ENCODE peak calls at places on chromosomes 7 and 10, in eight cellular contexts. V, A, Z, X, M, E, O and B are unnamed samples.

GRCh38 chr10:103445767-103446567 is 6.2 kb downstream of the CALHM2 start:
- DNase-seq in V (peak; percentile 31), A (peak; percentile 89), Z (peak; percentile 46), X (no peak), M (peak; percentile 52), E (peak; percentile 43), O (no peak), B (peak; percentile 93)

GRCh38 chr7:37982423-37982822 is 62.0 kb downstream of the EPDR1 start:
- DNase-seq in V (no peak), A (peak; percentile 36), Z (no peak), X (no peak), M (no peak), E (no peak), O (no peak), B (no peak)

GRCh38 chr7:101996131-101996691 is 178.8 kb downstream of the CUX1 start:
- DNase-seq in V (no peak), A (no peak), Z (no peak), X (no peak), M (no peak), E (no peak), O (no peak), B (no peak)

GRCh38 chr7:33986951-33987948 is 81.9 kb downstream of the BMPER start:
- DNase-seq in V (no peak), A (peak; percentile 39), Z (no peak), X (no peak), M (peak; percentile 100), E (peak; percentile 75), O (no peak), B (no peak)

GRCh38 chr7:27170936-27171635 is 3.0 kb downstream of the HOXA10 start:
- DNase-seq in V (peak; percentile 47), A (peak; percentile 30), Z (no peak), X (no peak), M (no peak), E (no peak), O (no peak), B (no peak)

GRCh38 chr7:157432541-157432956 is 95.7 kb downstream of the DNAJB6 start:
- DNase-seq in V (peak; percentile 28), A (no peak), Z (peak; percentile 34), X (peak; percentile 43), M (peak; percentile 68), E (no peak), O (no peak), B (no peak)

GRCh38 chr10:103881420-103882284 is 26.3 kb upstream of the SH3PXD2A start:
- DNase-seq in V (no peak), A (no peak), Z (no peak), X (peak; percentile 57), M (no peak), E (no peak), O (no peak), B (no peak)

GRCh38 chr7:25557379-25557916 is 329.2 kb upstream of the NPVF start:
- DNase-seq in V (no peak), A (no peak), Z (no peak), X (no peak), M (no peak), E (no peak), O (no peak), B (no peak)

GRCh38 chr10:15405319-15405718 is 34.2 kb upstream of the FAM171A1 start:
- DNase-seq in V (no peak), A (no peak), Z (no peak), X (no peak), M (no peak), E (no peak), O (no peak), B (no peak)

GRCh38 chr10:61836233-61836887 is 65.1 kb upstream of the ARID5B start:
- DNase-seq in V (no peak), A (no peak), Z (no peak), X (no peak), M (no peak), E (no peak), O (no peak), B (no peak)

GRCh38 chr7:28316489-28316888 is 95.8 kb upstream of the CREB5 start:
- DNase-seq in V (no peak), A (no peak), Z (no peak), X (no peak), M (peak; percentile 86), E (no peak), O (no peak), B (no peak)

GRCh38 chr10:62373995-62374861 is at the start of gene ZNF365:
- DNase-seq in V (no peak), A (no peak), Z (peak; percentile 26), X (no peak), M (peak; percentile 47), E (peak; percentile 74), O (peak; percentile 30), B (no peak)

GRCh38 chr10:98376485-98376884 is 38.5 kb downstream of the PYROXD2 start:
- DNase-seq in V (no peak), A (no peak), Z (no peak), X (no peak), M (peak; percentile 69), E (no peak), O (no peak), B (no peak)

GRCh38 chr7:80740778-80741545 is 102.5 kb downstream of the CD36 start:
- DNase-seq in V (no peak), A (no peak), Z (no peak), X (no peak), M (peak; percentile 76), E (no peak), O (no peak), B (no peak)

GRCh38 chr10:34808789-34809745 is 6.0 kb downstream of the PARD3 start:
- DNase-seq in V (no peak), A (no peak), Z (peak; percentile 34), X (no peak), M (peak; percentile 43), E (no peak), O (no peak), B (no peak)

GRCh38 chr7:158887594-158887993 is 31.2 kb downstream of the DYNC2I1 start:
- DNase-seq in V (no peak), A (no peak), Z (no peak), X (no peak), M (no peak), E (no peak), O (no peak), B (no peak)

GRCh38 chr7:137626469-137627067 is 220.2 kb downstream of the DGKI start:
- DNase-seq in V (peak; percentile 28), A (no peak), Z (peak; percentile 48), X (no peak), M (peak; percentile 52), E (peak; percentile 26), O (peak; percentile 21), B (no peak)

GRCh38 chr10:12041766-12042408 is 722 bp downstream of the UPF2 start:
- DNase-seq in V (peak; percentile 50), A (no peak), Z (peak; percentile 48), X (peak; percentile 13), M (peak; percentile 18), E (peak; percentile 16), O (no peak), B (no peak)

GRCh38 chr7:121544726-121545125 is 148.6 kb upstream of the FAM3C start:
- DNase-seq in V (no peak), A (peak; percentile 51), Z (no peak), X (peak; percentile 18), M (peak; percentile 89), E (peak; percentile 24), O (no peak), B (no peak)
- TF ChIP-seq POLR2A in V (no peak), A (no peak), Z (no peak), X (no peak), M (no peak), E (no peak), O (no peak), B (no peak)

GRCh38 chr7:43729924-43730248 is 563 bp upstream of the COA1 start:
- DNase-seq in V (no peak), A (no peak), Z (no peak), X (no peak), M (no peak), E (no peak), O (no peak), B (no peak)

GRCh38 chr7:43727494-43727893 is 1.8 kb downstream of the COA1 start:
- DNase-seq in V (no peak), A (no peak), Z (no peak), X (no peak), M (no peak), E (no peak), O (no peak), B (no peak)

GRCh38 chr7:43726466-43726865 is 2.9 kb downstream of the COA1 start:
- DNase-seq in V (no peak), A (no peak), Z (no peak), X (no peak), M (no peak), E (no peak), O (no peak), B (no peak)

GRCh38 chr7:43727003-43727402 is 2.3 kb downstream of the COA1 start:
- DNase-seq in V (no peak), A (no peak), Z (no peak), X (no peak), M (no peak), E (no peak), O (no peak), B (no peak)

GRCh38 chr7:43729214-43729923 is at the start of gene COA1:
- DNase-seq in V (peak; percentile 88), A (peak; percentile 78), Z (peak; percentile 89), X (peak; percentile 81), M (peak; percentile 91), E (peak; percentile 91), O (peak; percentile 42), B (peak; percentile 94)
- TF ChIP-seq POLR2A in V (peak; percentile 55), A (peak; percentile 33), Z (peak; percentile 87), X (peak; percentile 24), M (peak; percentile 59), E (peak; percentile 91), O (peak; percentile 85), B (no peak)

DNA sequence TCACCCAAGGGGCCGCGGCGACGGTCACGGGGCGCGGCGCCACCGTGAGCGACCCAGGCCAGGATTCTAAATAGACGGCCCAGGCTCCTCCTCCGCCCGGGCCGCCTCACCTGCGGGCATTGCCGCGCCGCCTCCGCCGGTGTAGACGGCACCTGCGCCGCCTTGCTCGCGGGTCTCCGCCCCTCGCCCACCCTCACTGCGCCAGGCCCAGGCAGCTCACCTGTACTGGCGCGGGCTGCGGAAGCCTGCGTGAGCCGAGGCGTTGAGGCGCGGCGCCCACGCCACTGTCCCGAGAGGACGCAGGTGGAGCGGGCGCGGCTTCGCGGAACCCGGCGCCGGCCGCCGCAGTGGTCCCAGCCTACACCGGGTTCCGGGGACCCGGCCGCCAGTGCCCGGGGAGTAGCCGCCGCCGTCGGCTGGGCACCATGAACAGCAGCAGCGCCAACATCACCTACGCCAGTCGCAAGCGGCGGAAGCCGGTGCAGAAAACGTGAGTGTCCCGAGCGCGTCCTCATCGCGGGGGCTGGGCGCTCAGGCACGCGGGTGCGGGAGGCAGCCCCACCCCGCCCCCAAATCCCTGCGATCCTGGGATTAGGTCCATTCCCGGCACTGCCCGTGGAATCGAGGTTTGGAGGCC is 506 bp downstream of the AHR start:
- DNase-seq in V (peak; percentile 56), A (peak; percentile 23), Z (peak; percentile 63), X (peak; percentile 38), M (peak; percentile 12), E (no peak), O (peak; percentile 10), B (no peak)
- TF ChIP-seq POLR2A in V (peak; percentile 45), A (no peak), Z (peak; percentile 33), X (no peak), M (no peak), E (no peak), O (no peak), B (no peak)

DNA sequence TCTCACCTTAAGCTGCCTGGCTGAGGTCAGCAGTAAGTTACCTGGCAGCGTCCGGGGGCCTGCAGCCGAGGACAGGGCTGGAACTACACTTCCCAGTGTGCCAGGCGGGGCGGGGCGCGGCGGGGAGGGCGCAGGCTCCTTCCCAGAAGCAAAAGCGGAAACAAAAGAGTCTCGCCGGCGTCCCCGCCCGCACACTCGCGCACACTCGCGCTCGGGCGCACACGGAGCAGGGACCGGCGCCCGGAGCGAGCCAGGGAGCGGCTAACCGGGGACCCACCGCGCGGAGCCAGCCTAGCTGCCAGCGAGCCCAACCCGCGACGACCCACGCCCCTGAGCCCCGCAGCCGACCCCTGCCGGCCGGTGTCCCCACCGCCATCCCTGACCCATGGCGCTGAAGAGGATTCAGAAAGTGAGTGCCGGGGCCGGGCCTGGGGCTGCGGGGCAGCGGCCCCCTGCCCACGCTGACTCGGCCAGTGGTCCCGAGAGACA is at the start of gene UBE2D1:
- DNase-seq in V (peak; percentile 95), A (peak; percentile 83), Z (peak; percentile 95), X (peak; percentile 85), M (peak; percentile 56), E (peak; percentile 84), O (peak; percentile 75), B (peak; percentile 97)
- TF ChIP-seq POLR2A in V (peak; percentile 95), A (peak; percentile 88), Z (peak; percentile 98), X (peak; percentile 73), M (peak; percentile 94), E (peak; percentile 99), O (peak; percentile 87), B (peak; percentile 87)